ENCODE peak calls at places on chromosome 11, in four cellular contexts. N, X, F and W are unnamed samples. For H3K27me3, the result is how much of the 10 kb centered on the place peaks cover.

GRCh38 chr11:120773501-120774031 is 250.3 kb upstream of the TBCEL start:
- DNase-seq in X (no peak), N (no peak), F (no peak), W (no peak)

GRCh38 chr11:36425593-36426206 is 84.4 kb downstream of the TRAF6 start:
- DNase-seq in N (no peak), X (no peak), F (no peak), W (no peak)

GRCh38 chr11:10351768-10352641 is 47.1 kb downstream of the ADM start:
- DNase-seq in X (no peak), N (peak), F (no peak), W (no peak)

GRCh38 chr11:57348636-57349323 is 10.6 kb downstream of the P2RX3 start:
- DNase-seq in F (no peak), N (no peak), X (no peak), W (no peak)

GRCh38 chr11:61897387-61898246 is 6.3 kb upstream of the FADS3 start:
- DNase-seq in F (peak), N (peak), X (peak), W (peak)

GRCh38 chr11:61780581-61781162 is 11.7 kb downstream of the TMEM258 start:
- DNase-seq in N (no peak), F (no peak), X (no peak), W (no peak)

GRCh38 chr11:15897211-15897960 is 459.0 kb downstream of the SOX6 start:
- DNase-seq in F (no peak), N (no peak), X (no peak), W (no peak)

GRCh38 chr11:96015911-96016565 is 92.1 kb upstream of the MTMR2 start:
- DNase-seq in F (no peak), N (no peak), X (no peak), W (peak)

GRCh38 chr11:61702701-61703312 is 22.6 kb downstream of the DAGLA start:
- DNase-seq in N (no peak), X (no peak), F (no peak), W (no peak)

GRCh38 chr11:61827573-61828378 is at the start of gene FADS2:
- DNase-seq in N (peak), X (peak), F (peak), W (peak)

GRCh38 chr11:62431171-62431895 is 12.5 kb downstream of the SCGB1A1 start:
- DNase-seq in N (no peak), F (no peak), X (no peak), W (no peak)

GRCh38 chr11:105361651-105362050 is 222.1 kb upstream of the CARD18 start:
- DNase-seq in F (no peak), X (no peak), N (no peak), W (no peak)

GRCh38 chr11:46407635-46408034 is 16.1 kb upstream of the CHRM4 start:
- DNase-seq in X (no peak), F (no peak), N (no peak), W (no peak)

GRCh38 chr11:57303990-57304579 is 20.7 kb downstream of the TNKS1BP1 start:
- DNase-seq in F (no peak), X (no peak), N (peak), W (no peak)

GRCh38 chr11:100861221-100861620 is 174.1 kb downstream of the ARHGAP42 start:
- DNase-seq in F (no peak), X (no peak), N (no peak), W (no peak)

GRCh38 chr11:82730286-82730685 is 3.4 kb downstream of the FAM181B start:
- DNase-seq in F (no peak), X (no peak), N (no peak), W (no peak)

GRCh38 chr11:33195391-33196190 is 34.3 kb upstream of the CSTF3 start:
- DNase-seq in X (no peak), F (no peak), N (no peak), W (no peak)

GRCh38 chr11:46743043-46743442 is 24.0 kb downstream of the F2 start:
- DNase-seq in N (no peak), X (no peak), F (no peak), W (no peak)

GRCh38 chr11:57131080-57131790 is 50.5 kb upstream of the LRRC55 start:
- DNase-seq in N (peak), F (no peak), X (peak), W (no peak)

GRCh38 chr11:47123094-47123493 is 53.6 kb downstream of the ARFGAP2 start:
- DNase-seq in F (no peak), N (no peak), X (no peak), W (no peak)

GRCh38 chr11:41943671-41944070 is 484.2 kb upstream of the LRRC4C start:
- DNase-seq in X (no peak), N (no peak), F (no peak), W (no peak)

GRCh38 chr11:60169264-60169915 is 13.5 kb downstream of the MS4A6A start:
- DNase-seq in N (no peak), X (no peak), F (no peak), W (no peak)

GRCh38 chr11:95524328-95525036 is 265.1 kb downstream of the FAM76B start:
- DNase-seq in F (no peak), N (no peak), X (no peak), W (no peak)

GRCh38 chr11:66283461-66284105 is 5.4 kb downstream of the YIF1A start:
- DNase-seq in F (peak), N (no peak), X (no peak), W (no peak)

GRCh38 chr11:61481806-61482205 is 26.7 kb upstream of the LRRC10B start:
- DNase-seq in X (no peak), N (no peak), F (no peak), W (no peak)

GRCh38 chr11:65242389-65242788 is 19.4 kb upstream of the POLA2 start:
- DNase-seq in F (no peak), X (no peak), N (no peak), W (no peak)

GRCh38 chr11:101445761-101446160 is 138.0 kb downstream of the TRPC6 start:
- DNase-seq in N (no peak), F (no peak), X (no peak), W (no peak)

GRCh38 chr11:68454767-68455166 is 5.8 kb upstream of the PPP6R3 start:
- DNase-seq in N (peak), F (no peak), X (no peak), W (no peak)

GRCh38 chr11:82796970-82797594 is 63.4 kb upstream of the FAM181B start:
- DNase-seq in X (peak), F (no peak), N (peak), W (no peak)

GRCh38 chr11:64844330-64845124 is at the start of gene CDC42BPG:
- DNase-seq in X (no peak), N (peak), F (peak), W (peak)

GRCh38 chr11:121451982-121452608 is at the start of gene SORL1:
- DNase-seq in F (peak), N (peak), X (peak), W (peak)

GRCh38 chr11:79066456-79067354 is 374.1 kb downstream of the TENM4 start:
- DNase-seq in N (no peak), X (no peak), F (no peak), W (no peak)

GRCh38 chr11:100981196-100981824 is 148.3 kb downstream of the PGR start:
- DNase-seq in F (no peak), N (no peak), X (no peak), W (no peak)

GRCh38 chr11:120819437-120819836 is 204.5 kb upstream of the TBCEL start:
- DNase-seq in X (no peak), N (no peak), F (no peak), W (no peak)

GRCh38 chr11:70633610-70634009 is 235.3 kb downstream of the CTTN start:
- DNase-seq in N (no peak), F (no peak), X (no peak), W (no peak)

GRCh38 chr11:114057147-114057546 is 2.4 kb upstream of the ZBTB16 start:
- DNase-seq in F (no peak), N (no peak), X (no peak), W (no peak)
- H3K27me3 ChIP-seq in F (under half), N (under half), X (under half), W (under half)

DNA sequence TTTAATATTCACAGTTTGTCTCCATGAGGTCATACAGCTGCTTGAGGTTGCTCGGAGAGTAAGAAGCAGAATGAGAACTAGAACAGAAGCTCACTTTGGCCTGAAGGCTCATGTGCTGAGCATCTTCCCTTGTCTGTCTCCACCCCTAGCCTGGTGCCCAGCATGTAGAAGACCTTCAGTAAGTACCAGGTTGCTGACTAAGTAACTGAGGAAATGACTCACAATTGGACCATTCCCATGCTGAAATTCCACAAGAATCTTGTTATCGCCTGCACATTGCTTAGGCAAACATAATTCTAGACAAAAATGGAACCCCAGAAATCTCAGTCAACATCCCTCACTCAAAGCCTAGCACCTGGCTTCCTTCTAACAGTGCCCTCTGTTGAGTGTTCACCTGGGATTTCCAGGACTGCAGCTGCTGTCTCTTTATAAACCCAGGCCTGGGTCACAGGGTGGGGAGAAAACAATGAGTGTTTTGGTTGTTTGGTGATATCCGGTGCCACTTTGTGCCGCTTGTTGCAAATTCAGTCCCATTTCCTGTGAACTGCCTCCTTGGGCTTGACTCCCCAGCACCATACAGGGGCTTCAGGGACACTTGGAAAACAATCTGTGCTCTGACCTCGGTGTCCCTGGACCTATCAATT is 406.8 kb downstream of the ETS1 start:
- DNase-seq in N (no peak), F (no peak), X (no peak), W (no peak)
- H3K27ac ChIP-seq in N (no peak), F (no peak), X (no peak), W (no peak)

DNA sequence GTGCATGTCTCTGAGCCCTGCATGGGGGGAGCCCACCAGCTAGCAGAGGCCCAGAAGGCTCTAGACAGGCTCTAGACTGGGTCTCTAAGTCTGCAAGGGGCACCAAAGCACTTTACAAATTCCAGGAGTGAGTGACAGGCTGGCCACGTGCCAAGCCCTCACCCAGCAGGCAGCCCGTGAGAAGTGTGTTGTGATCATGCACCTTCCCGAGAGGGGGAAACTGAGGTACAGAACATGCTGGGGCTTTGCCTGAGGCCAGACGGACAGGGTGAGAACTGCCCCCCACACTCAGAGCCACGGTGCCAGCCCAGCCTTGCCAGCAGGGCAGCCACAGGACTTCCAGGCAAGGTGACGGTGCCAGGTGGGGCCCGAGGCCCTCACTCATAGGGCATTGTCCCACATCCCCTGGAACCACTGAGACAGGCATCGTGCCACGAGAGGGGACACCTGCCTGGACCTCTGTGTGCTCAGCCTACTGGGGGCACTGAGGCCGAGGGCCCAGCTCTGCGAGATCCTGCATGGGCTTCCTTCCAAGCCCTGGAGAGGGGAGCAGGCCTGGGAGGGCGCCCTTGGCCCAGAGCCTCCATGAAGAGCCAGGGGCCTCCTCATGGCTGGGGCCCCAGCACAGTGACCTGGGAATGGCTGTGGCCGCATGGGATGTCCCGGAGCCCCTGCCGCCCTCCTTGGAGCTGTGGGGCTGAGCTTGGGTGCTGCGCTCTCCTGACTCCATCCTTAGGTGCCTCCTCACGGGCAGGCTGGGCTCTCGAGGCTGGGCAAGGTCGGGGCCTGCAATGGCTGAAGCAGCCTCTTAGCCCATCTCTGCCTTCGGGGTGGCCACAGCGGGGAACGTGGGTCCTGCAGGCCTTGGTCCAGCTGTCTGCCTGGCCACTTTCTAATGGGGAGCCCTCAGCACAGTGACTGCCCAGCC is 121.5 kb downstream of the KCNQ1OT1 start:
- DNase-seq in N (peak), X (no peak), F (peak), W (no peak)
- H3K27me3 ChIP-seq in N (under half), X (under half), F (under half), W (under half)

GRCh38 chr11:73306069-73306468 is 2.0 kb upstream of the ARHGEF17 start:
- DNase-seq in N (no peak), X (no peak), F (no peak), W (no peak)
- H3K27ac ChIP-seq in N (no peak), X (no peak), F (no peak), W (no peak)

DNA sequence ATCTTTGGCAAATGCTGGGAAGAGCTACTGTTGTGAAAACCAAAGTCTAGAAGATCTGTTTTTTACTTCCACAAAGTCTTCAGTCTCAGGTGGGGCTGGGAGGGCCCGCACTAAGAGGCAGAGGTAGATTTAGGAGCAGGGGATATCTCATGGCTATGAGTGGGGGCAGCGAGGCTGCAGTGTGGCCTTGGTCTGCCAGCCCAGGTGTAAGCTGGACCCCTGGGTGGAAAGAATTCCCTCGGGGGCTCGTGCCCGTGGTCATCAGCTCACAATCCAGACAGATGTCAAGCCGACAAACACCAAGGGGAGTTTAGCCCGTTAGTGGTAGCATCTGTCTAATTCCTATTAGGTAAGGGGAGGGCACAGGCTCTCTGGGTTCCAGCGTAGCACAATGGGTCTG is 9.0 kb downstream of the PKNOX2 start:
- DNase-seq in X (no peak), F (no peak), N (no peak), W (no peak)
- H3K27me3 ChIP-seq in X (under half), F (under half), N (under half), W (under half)